ENCODE peak calls at places on chromosomes 2 and 18, in six cellular contexts. P is epithelial cell of proximal tubule, C is HL-60, M is SK-N-DZ, J is Calu3, V is A549. I is an unnamed sample.
A peak's percentile ranks its signal among the peaks of the same experiment; 100 is the strongest.

GRCh38 chr18:43919565-43919964 is 642.3 kb upstream of the SYT4 start:
- DNase-seq in P (no peak), C (no peak), M (no peak), J (no peak), V (no peak), I (peak; percentile 78)

GRCh38 chr2:205857532-205857931 is 175.2 kb downstream of the NRP2 start:
- DNase-seq in P (no peak), C (no peak), M (no peak), J (no peak), V (no peak), I (no peak)

GRCh38 chr2:211085056-211085680 is 528.8 kb downstream of the CPS1 start:
- DNase-seq in P (no peak), C (no peak), M (peak; percentile 47), J (peak; percentile 62), V (peak; percentile 8), I (peak; percentile 43)

GRCh38 chr2:10278029-10278762 is 24.5 kb upstream of the HPCAL1 start:
- DNase-seq in P (peak; percentile 64), C (peak; percentile 93), M (peak; percentile 44), J (peak; percentile 45), V (no peak), I (no peak)

GRCh38 chr18:49862656-49863385 is 49.5 kb upstream of the ACAA2 start:
- DNase-seq in P (no peak), C (no peak), M (no peak), J (no peak), V (no peak), I (no peak)

GRCh38 chr2:164495491-164496223 is 125.6 kb downstream of the GRB14 start:
- DNase-seq in P (peak; percentile 30), C (no peak), M (peak; percentile 50), J (peak; percentile 28), V (peak; percentile 15), I (peak; percentile 44)

GRCh38 chr2:150376627-150377335 is 110.7 kb downstream of the RND3 start:
- DNase-seq in P (no peak), C (no peak), M (no peak), J (no peak), V (no peak), I (peak; percentile 3)

GRCh38 chr2:216229488-216229887 is 120.3 kb downstream of the XRCC5 start:
- DNase-seq in P (no peak), C (no peak), M (no peak), J (no peak), V (no peak), I (no peak)

GRCh38 chr18:66222174-66222573 is 381.7 kb downstream of the CDH19 start:
- DNase-seq in P (no peak), C (no peak), M (no peak), J (no peak), V (no peak), I (no peak)

GRCh38 chr2:232688201-232688600 is 8.9 kb upstream of the GIGYF2 start:
- DNase-seq in P (no peak), C (no peak), M (no peak), J (no peak), V (no peak), I (no peak)

GRCh38 chr18:49795612-49796552 is 17.5 kb downstream of the ACAA2 start:
- DNase-seq in P (no peak), C (no peak), M (no peak), J (no peak), V (no peak), I (peak; percentile 14)

GRCh38 chr2:70043252-70043875 is 43.9 kb upstream of the PCBP1 start:
- DNase-seq in P (no peak), C (peak; percentile 44), M (no peak), J (no peak), V (no peak), I (no peak)

GRCh38 chr18:39455300-39455699 is 1889.7 kb upstream of the CELF4 start:
- DNase-seq in P (peak; percentile 83), C (no peak), M (no peak), J (peak; percentile 68), V (no peak), I (peak; percentile 91)

GRCh38 chr2:60885683-60886082 is 4.3 kb downstream of the REL start:
- DNase-seq in P (no peak), C (no peak), M (no peak), J (no peak), V (no peak), I (peak; percentile 18)

GRCh38 chr2:53939656-53940055 is 31.1 kb downstream of the PSME4 start:
- DNase-seq in P (no peak), C (no peak), M (no peak), J (no peak), V (no peak), I (peak; percentile 74)